ENCODE peak calls at places on chromosomes 1 and 21, in seven cellular contexts. R, W, I, Q, C, D and F are unnamed samples.

GRCh38 chr1:184610872-184611614 is 143.6 kb downstream of the EDEM3 start:
- DNase-seq in R (no peak), W (no peak), I (no peak), Q (no peak), C (no peak), D (peak; percentile 70), F (no peak)

GRCh38 chr1:220918285-220918951 is 39.2 kb downstream of the HLX start:
- DNase-seq in R (no peak), W (no peak), I (no peak), Q (no peak), C (no peak), D (no peak), F (no peak)

GRCh38 chr1:116673935-116674630 is 6.5 kb upstream of the IGSF3 start:
- DNase-seq in R (no peak), W (no peak), I (no peak), Q (peak; percentile 47), C (no peak), D (no peak), F (no peak)

GRCh38 chr21:15020797-15021196 is 44.0 kb downstream of the NRIP1 start:
- DNase-seq in R (no peak), W (no peak), I (no peak), Q (no peak), C (no peak), D (no peak), F (no peak)

GRCh38 chr1:217133958-217134856 is 411.0 kb upstream of the ESRRG start:
- DNase-seq in R (peak; percentile 21), W (no peak), I (no peak), Q (peak; percentile 35), C (no peak), D (peak; percentile 57), F (peak; percentile 70)

GRCh38 chr1:36906555-36906954 is 127.8 kb downstream of the GRIK3 start:
- DNase-seq in R (no peak), W (no peak), I (no peak), Q (no peak), C (no peak), D (no peak), F (no peak)

GRCh38 chr1:19079541-19079940 is 123.1 kb upstream of the IFFO2 start:
- DNase-seq in R (no peak), W (no peak), I (no peak), Q (no peak), C (no peak), D (no peak), F (no peak)

GRCh38 chr1:182680408-182680807 is 4.0 kb downstream of the RGS8 start:
- DNase-seq in R (no peak), W (no peak), I (no peak), Q (no peak), C (no peak), D (no peak), F (no peak)

GRCh38 chr1:8871539-8871935 is 6.9 kb downstream of the ENO1 start:
- DNase-seq in R (no peak), W (no peak), I (no peak), Q (no peak), C (no peak), D (no peak), F (peak; percentile 85)

GRCh38 chr1:151011154-151011850 is 3.1 kb downstream of the PRUNE1 start:
- DNase-seq in R (no peak), W (no peak), I (no peak), Q (no peak), C (no peak), D (no peak), F (no peak)

GRCh38 chr1:206949208-206949607 is 2.9 kb upstream of the PIGR start:
- DNase-seq in R (no peak), W (no peak), I (no peak), Q (no peak), C (no peak), D (no peak), F (no peak)

GRCh38 chr1:175433586-175434267 is 241.2 kb upstream of the KIAA0040 start:
- DNase-seq in R (no peak), W (no peak), I (no peak), Q (no peak), C (no peak), D (no peak), F (no peak)

GRCh38 chr21:37463083-37463780 is 96.7 kb downstream of the DYRK1A start:
- DNase-seq in R (no peak), W (no peak), I (peak; percentile 37), Q (peak; percentile 78), C (no peak), D (peak; percentile 37), F (peak; percentile 62)

GRCh38 chr1:76862447-76862846 is 4.8 kb upstream of the ST6GALNAC5 start:
- DNase-seq in R (no peak), W (no peak), I (no peak), Q (peak; percentile 91), C (no peak), D (no peak), F (no peak)

GRCh38 chr1:173205146-173206051 is 1.7 kb downstream of the TNFSF4 start:
- DNase-seq in R (no peak), W (no peak), I (no peak), Q (peak; percentile 89), C (peak; percentile 25), D (no peak), F (no peak)

GRCh38 chr1:247338723-247339270 is 7.1 kb upstream of the ZNF496 start:
- DNase-seq in R (no peak), W (no peak), I (no peak), Q (peak; percentile 29), C (no peak), D (no peak), F (no peak)

GRCh38 chr21:46537026-46537425 is 67.9 kb downstream of the S100B start:
- DNase-seq in R (no peak), W (no peak), I (no peak), Q (no peak), C (peak; percentile 5), D (no peak), F (no peak)

GRCh38 chr1:116268211-116268610 is 104.8 kb upstream of the ATP1A1 start:
- DNase-seq in R (peak; percentile 11), W (peak; percentile 62), I (no peak), Q (no peak), C (peak; percentile 95), D (no peak), F (no peak)

GRCh38 chr1:234629026-234629425 is 19.0 kb upstream of the IRF2BP2 start:
- DNase-seq in R (no peak), W (no peak), I (no peak), Q (no peak), C (no peak), D (no peak), F (no peak)

GRCh38 chr1:236207121-236207520 is 64.8 kb downstream of the GPR137B start:
- DNase-seq in R (no peak), W (no peak), I (no peak), Q (no peak), C (no peak), D (no peak), F (no peak)
- TF ChIP-seq CTCF in R (no peak), W (no peak), I (no peak), Q (no peak), C (no peak), D (no peak), F (no peak)

DNA sequence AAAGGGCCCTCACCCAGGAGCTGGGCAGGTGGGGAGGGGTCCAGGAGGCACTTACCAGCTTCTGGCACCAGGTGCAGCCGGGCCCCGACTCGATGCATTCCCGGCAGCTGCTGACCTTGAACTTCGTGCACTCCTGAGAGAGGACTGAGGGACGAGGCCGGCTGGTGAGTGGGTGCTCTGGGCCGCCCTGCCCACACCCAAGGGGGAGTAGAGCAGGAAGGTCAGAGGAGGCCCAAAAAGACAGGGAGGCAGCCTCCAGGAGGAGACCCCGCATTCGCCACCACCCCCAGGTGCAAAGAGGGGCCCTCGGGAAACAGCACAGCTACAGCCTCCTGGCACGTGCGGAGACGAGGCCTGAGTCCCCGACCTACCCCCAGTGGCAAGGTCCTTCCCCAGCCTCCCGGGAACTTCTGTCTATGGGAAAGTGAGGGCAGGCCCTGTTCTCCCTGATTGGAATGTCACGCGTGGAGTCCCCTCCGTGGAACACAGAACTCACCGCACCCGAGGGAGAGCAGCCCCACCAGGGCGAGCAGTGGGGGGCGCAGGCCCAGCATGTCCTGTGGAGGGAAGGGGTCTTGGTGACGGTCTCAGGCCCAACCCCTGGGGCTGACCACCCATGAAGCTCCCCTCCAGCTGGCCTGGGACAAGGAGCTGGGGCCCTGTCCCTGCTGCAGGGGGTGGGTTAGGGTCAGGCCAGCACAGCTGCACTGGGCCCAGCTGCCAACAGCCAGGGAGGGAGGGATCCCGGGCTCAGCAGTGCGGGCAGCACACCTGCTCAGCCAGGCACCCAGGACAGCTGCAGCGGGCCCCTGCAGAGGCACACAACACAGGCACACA is 10.3 kb downstream of the ITGB2 start:
- DNase-seq in R (no peak), W (no peak), I (no peak), Q (no peak), C (no peak), D (no peak), F (no peak)
- H3K9me3 ChIP-seq in R (no peaks in the 10 kb centered on the region), W (no peaks in the 10 kb centered on the region), I (no peaks in the 10 kb centered on the region), Q (no peaks in the 10 kb centered on the region), C (no peaks in the 10 kb centered on the region), D (no peaks in the 10 kb centered on the region), F (no peaks in the 10 kb centered on the region)

GRCh38 chr1:43651188-43651587 is 1.2 kb downstream of the KDM4A start:
- DNase-seq in R (no peak), W (no peak), I (no peak), Q (no peak), C (no peak), D (peak; percentile 16), F (no peak)

GRCh38 chr1:43651922-43652321 is 2.0 kb downstream of the KDM4A start:
- DNase-seq in R (no peak), W (no peak), I (no peak), Q (no peak), C (no peak), D (no peak), F (no peak)

GRCh38 chr1:43648448-43648847 is 1.5 kb upstream of the KDM4A start:
- DNase-seq in R (no peak), W (no peak), I (no peak), Q (peak; percentile 19), C (no peak), D (no peak), F (no peak)

GRCh38 chr1:43653339-43653738 is 3.4 kb downstream of the KDM4A start:
- DNase-seq in R (no peak), W (no peak), I (no peak), Q (no peak), C (no peak), D (peak; percentile 63), F (peak; percentile 86)

DNA sequence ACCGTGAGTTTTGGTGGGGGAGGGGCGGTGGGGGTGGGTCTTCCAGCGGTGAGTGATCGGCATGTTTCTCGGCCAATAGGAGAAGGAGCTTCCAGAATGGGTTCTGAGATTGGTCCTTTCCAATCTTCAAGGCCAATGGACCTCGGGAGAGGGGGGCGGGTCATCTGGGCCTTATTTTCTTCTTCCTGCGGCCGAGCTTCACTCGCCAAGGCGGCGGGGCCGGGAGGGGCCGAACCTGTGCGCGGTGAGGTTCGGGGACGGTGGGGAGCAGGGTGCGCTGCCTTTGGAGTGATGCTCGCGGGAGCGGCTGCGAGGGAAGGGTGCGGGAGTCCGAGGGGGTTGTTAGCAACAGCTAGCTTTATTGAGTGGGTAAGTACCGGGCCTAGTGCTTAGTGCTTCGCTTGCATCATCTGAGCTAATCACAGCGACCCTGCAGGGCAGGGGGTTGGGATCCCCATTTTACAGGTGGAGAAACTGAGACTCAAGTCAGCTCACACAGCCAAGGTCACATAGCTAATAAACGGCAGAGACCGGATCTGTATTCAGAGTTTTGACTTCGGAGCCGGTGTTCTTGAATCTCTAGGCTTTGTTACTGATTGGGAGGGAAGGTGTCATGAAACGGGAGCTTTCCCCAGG is 475 bp downstream of the KDM4A start:
- DNase-seq in R (peak; percentile 88), W (peak; percentile 96), I (peak; percentile 98), Q (peak; percentile 98), C (peak; percentile 95), D (peak; percentile 98), F (peak; percentile 98)
- H3K4me3 ChIP-seq in R (peak overlapping the region; percentile 81), W (peak overlapping the region; percentile 67), I (peak overlapping the region; percentile 86), Q (peak overlapping the region; percentile 99), C (peak overlapping the region; percentile 72), D (peak overlapping the region; percentile 67), F (peak overlapping the region; percentile 96)

GRCh38 chr1:22658385-22659163 is 5.5 kb downstream of the C1QB start:
- DNase-seq in R (no peak), W (no peak), I (no peak), Q (no peak), C (no peak), D (no peak), F (no peak)
- TF ChIP-seq CTCF in R (no peak), W (no peak), I (peak; percentile 48), Q (no peak), C (no peak), D (peak; percentile 33), F (peak; percentile 44)